ENCODE peak calls at places on chromosomes 12 and 14, in eight cellular contexts. K, T, Q, U, P, G, N and F are unnamed samples.

GRCh38 chr12:55658635-55659391 is 22.1 kb downstream of the OR10P1 start:
- DNase-seq in K (no peak), T (no peak), Q (no peak), U (peak; percentile 27), P (no peak), G (no peak), N (no peak), F (peak; percentile 30)

GRCh38 chr12:26746315-26746714 is 86.7 kb downstream of the ITPR2 start:
- DNase-seq in K (peak; percentile 84), T (no peak), Q (no peak), U (peak; percentile 78), P (peak; percentile 33), G (no peak), N (no peak), F (peak; percentile 84)

GRCh38 chr12:13941258-13942249 is 39.8 kb downstream of the GRIN2B start:
- DNase-seq in K (peak; percentile 22), T (no peak), Q (no peak), U (peak; percentile 60), P (no peak), G (peak; percentile 84), N (no peak), F (peak; percentile 68)

GRCh38 chr14:58278177-58278576 is 20.2 kb upstream of the ARID4A start:
- DNase-seq in K (no peak), T (no peak), Q (no peak), U (no peak), P (no peak), G (no peak), N (no peak), F (no peak)

GRCh38 chr14:94267352-94267751 is 25.7 kb downstream of the SERPINA10 start:
- DNase-seq in K (no peak), T (no peak), Q (no peak), U (no peak), P (no peak), G (no peak), N (no peak), F (no peak)

GRCh38 chr12:31118831-31119530 is 45.3 kb downstream of the DDX11 start:
- DNase-seq in K (no peak), T (peak; percentile 21), Q (peak; percentile 71), U (no peak), P (no peak), G (no peak), N (no peak), F (no peak)

GRCh38 chr14:22824711-22825359 is 4.9 kb upstream of the MRPL52 start:
- DNase-seq in K (peak; percentile 98), T (no peak), Q (peak; percentile 81), U (peak; percentile 98), P (peak; percentile 87), G (no peak), N (no peak), F (peak; percentile 93)

GRCh38 chr12:132861558-132861957 is 25.8 kb downstream of the CHFR start:
- DNase-seq in K (no peak), T (no peak), Q (no peak), U (no peak), P (no peak), G (no peak), N (no peak), F (no peak)

GRCh38 chr12:2236501-2237294 is 183.9 kb downstream of the CACNA1C start:
- DNase-seq in K (no peak), T (no peak), Q (no peak), U (no peak), P (no peak), G (no peak), N (no peak), F (no peak)

GRCh38 chr12:104695453-104696148 is 238.9 kb downstream of the CHST11 start:
- DNase-seq in K (peak; percentile 98), T (peak; percentile 57), Q (no peak), U (peak; percentile 93), P (peak; percentile 59), G (no peak), N (no peak), F (peak; percentile 28)

GRCh38 chr12:110171186-110171538 is 47.0 kb downstream of the IFT81 start:
- DNase-seq in K (no peak), T (no peak), Q (no peak), U (no peak), P (no peak), G (no peak), N (no peak), F (no peak)

GRCh38 chr12:28645891-28646290 is 455.6 kb downstream of the CCDC91 start:
- DNase-seq in K (no peak), T (no peak), Q (no peak), U (no peak), P (no peak), G (no peak), N (no peak), F (no peak)

GRCh38 chr12:120234643-120235368 is 30.7 kb downstream of the PXN start:
- DNase-seq in K (peak; percentile 96), T (no peak), Q (peak; percentile 88), U (peak; percentile 100), P (peak; percentile 70), G (peak; percentile 74), N (peak; percentile 86), F (peak; percentile 81)

GRCh38 chr12:128823916-128824839 is at the start of gene SLC15A4:
- DNase-seq in K (peak; percentile 93), T (peak; percentile 92), Q (peak; percentile 93), U (peak; percentile 83), P (peak; percentile 63), G (peak; percentile 98), N (peak; percentile 98), F (peak; percentile 73)

GRCh38 chr12:51329742-51330141 is 5.8 kb upstream of the BIN2 start:
- DNase-seq in K (no peak), T (no peak), Q (no peak), U (no peak), P (no peak), G (no peak), N (no peak), F (no peak)

GRCh38 chr12:104877107-104877705 is 80.9 kb downstream of the SLC41A2 start:
- DNase-seq in K (peak; percentile 65), T (peak; percentile 5), Q (peak; percentile 47), U (peak; percentile 58), P (no peak), G (peak; percentile 23), N (no peak), F (peak; percentile 30)

GRCh38 chr14:24052656-24053547 is 1.1 kb downstream of the CARMIL3 start:
- DNase-seq in K (no peak), T (peak; percentile 15), Q (no peak), U (peak; percentile 7), P (no peak), G (peak; percentile 16), N (no peak), F (peak; percentile 29)

GRCh38 chr12:71415336-71416231 is 24.0 kb upstream of the LGR5 start:
- DNase-seq in K (peak; percentile 54), T (no peak), Q (no peak), U (peak; percentile 66), P (peak; percentile 20), G (peak; percentile 43), N (no peak), F (peak; percentile 58)

GRCh38 chr14:66503532-66503931 is 4.4 kb upstream of the GPHN start:
- DNase-seq in K (peak; percentile 71), T (no peak), Q (no peak), U (peak; percentile 62), P (no peak), G (no peak), N (no peak), F (peak; percentile 76)

GRCh38 chr12:63900922-63901793 is 56.7 kb downstream of the SRGAP1 start:
- DNase-seq in K (no peak), T (no peak), Q (no peak), U (no peak), P (no peak), G (no peak), N (no peak), F (peak; percentile 89)
- H3K4me3 ChIP-seq in K (no peak overlapping the region), T (no peak overlapping the region), Q (no peak overlapping the region), U (no peak overlapping the region), P (no peak overlapping the region), G (no peak overlapping the region), N (no peak overlapping the region), F (no peak overlapping the region)

DNA sequence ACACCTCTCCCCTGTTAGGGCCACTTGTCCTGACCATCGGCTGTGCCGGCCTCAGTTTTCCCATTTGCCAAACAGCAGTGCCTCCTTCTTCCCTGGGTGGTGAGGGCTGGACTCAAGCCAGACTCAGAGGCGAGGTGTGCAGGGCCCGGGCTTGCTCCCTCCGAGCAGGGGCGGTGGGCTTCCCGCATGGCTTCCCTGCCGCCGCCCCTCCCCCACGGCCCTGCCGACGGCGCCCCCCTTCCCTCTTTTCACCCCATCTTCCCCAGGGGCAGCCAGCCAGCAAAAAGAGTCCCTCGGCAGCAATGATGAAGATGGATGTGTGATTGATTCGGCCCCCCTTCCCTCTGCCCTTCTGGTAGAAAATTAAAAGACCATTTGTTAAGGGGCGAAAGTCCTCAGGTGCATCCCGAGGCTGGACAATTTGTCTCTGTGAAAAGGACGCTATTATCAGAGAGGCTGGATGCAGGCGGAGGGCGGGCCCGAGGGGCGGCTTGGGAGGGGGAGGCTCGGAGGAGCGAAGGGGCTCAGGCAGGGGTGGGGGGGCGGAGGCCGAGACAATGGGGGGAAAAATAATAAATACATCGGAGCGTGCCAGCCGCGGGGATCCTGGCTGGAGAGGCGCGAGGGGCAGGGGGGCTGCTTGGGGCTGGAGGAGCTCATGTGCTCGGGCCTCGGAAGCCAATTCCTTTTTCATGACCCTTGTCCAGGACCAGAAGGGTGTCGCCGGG is 48.0 kb upstream of the LHX5 start:
- DNase-seq in K (no peak), T (no peak), Q (no peak), U (no peak), P (no peak), G (no peak), N (no peak), F (no peak)
- H3K4me3 ChIP-seq in K (no peak overlapping the region), T (no peak overlapping the region), Q (no peak overlapping the region), U (no peak overlapping the region), P (no peak overlapping the region), G (no peak overlapping the region), N (no peak overlapping the region), F (no peak overlapping the region)

DNA sequence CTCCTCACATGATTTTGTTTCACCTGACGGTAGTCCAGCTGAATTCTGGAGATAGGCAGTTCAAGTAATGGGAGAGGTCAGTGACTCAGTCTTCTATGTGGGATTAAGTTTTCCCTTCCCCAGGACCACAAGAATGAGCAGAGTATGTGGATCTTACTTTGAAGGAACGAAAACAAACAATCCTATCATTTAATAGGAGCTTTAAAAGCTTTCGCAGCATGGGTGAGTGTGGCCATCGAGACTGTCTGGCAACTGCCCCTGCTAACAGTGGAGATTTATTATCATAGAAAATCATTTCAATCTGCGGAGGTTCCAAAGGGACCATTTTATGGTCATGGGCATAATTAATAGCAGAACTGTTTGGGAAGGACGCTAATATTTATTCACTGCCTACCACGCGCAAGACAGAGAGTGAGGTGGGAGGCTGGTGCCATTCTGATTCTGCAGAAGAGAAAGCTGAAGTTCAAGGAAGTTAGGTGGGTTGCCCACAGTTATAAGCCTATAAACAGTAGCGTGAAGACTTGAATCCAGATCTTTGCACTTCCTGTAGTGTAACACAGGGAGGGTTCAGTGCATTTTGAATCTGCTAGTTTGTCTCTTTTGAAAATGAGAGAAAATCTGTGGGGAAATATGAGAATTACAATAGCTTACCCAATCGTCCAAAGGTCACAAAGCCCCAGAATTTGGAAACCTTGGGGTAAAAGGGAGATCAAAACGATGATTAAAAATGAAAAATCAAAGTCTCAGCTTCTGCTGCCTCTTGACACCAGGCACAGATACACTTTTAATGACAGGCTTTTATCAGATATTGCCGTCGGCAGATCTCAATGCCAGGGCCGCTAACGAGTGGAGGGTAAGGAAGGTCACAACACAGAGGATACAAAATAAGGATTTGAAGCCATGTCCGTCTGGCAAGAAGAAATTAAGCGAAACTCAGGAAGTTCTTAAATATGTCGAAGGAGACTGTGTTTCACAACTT is 209.6 kb downstream of the CRADD start:
- DNase-seq in K (peak; percentile 81), T (no peak), Q (no peak), U (peak; percentile 80), P (peak; percentile 51), G (no peak), N (no peak), F (no peak)
- H3K4me3 ChIP-seq in K (no peak overlapping the region), T (no peak overlapping the region), Q (no peak overlapping the region), U (no peak overlapping the region), P (no peak overlapping the region), G (no peak overlapping the region), N (no peak overlapping the region), F (no peak overlapping the region)

GRCh38 chr14:75429562-75429961 is 1.7 kb downstream of the JDP2 start:
- DNase-seq in K (no peak), T (no peak), Q (no peak), U (no peak), P (no peak), G (no peak), N (no peak), F (no peak)
- H3K4me3 ChIP-seq in K (peak overlapping the region; percentile 0), T (no peak overlapping the region), Q (no peak overlapping the region), U (peak overlapping the region; percentile 70), P (peak overlapping the region; percentile 79), G (peak overlapping the region; percentile 3), N (peak overlapping the region; percentile 84), F (peak overlapping the region; percentile 63)